ENCODE peak calls at places on chromosomes 13 and 19, in ten cellular contexts. J is H54, I is cardiac muscle cell, X is left ventricle myocardium superior, C is renal cortical epithelial cell, A is GM18507, E is AG20443, H is psoas muscle, B is NCI-H1930, Z is T-cell. N is an unnamed sample.

GRCh38 chr13:49046002-49046401 is 70.3 kb downstream of the FNDC3A start:
- DNase-seq in J (no peak), C (no peak), I (no peak), X (no peak), E (no peak), B (no peak), A (no peak), H (no peak), Z (no peak), N (no peak)

GRCh38 chr13:94679614-94680013 is 32.7 kb downstream of the SOX21 start:
- DNase-seq in H (no peak), I (no peak), Z (no peak), J (no peak), A (no peak), B (no peak), X (no peak), C (no peak), E (no peak), N (no peak)

GRCh38 chr19:55703790-55704215 is 28.8 kb downstream of the EPN1 start:
- DNase-seq in X (peak), I (no peak), J (peak), B (no peak), C (no peak), A (no peak), Z (peak), H (no peak), E (peak), N (peak)

GRCh38 chr13:46160474-46161066 is 21.4 kb downstream of the LCP1 start:
- DNase-seq in J (peak), Z (no peak), I (peak), H (no peak), E (peak), A (no peak), X (no peak), B (no peak), C (peak), N (no peak)

GRCh38 chr13:48066310-48066989 is 28.5 kb downstream of the MED4 start:
- DNase-seq in B (no peak), A (no peak), X (no peak), Z (no peak), I (no peak), J (no peak), H (no peak), C (no peak), E (no peak), N (no peak)

GRCh38 chr13:21557995-21558394 is 46.0 kb downstream of the MICU2 start:
- DNase-seq in E (peak), A (no peak), B (no peak), H (no peak), C (no peak), J (no peak), I (peak), X (no peak), Z (no peak), N (no peak)

GRCh38 chr13:85969331-85969730 is 170.1 kb upstream of the SLITRK6 start:
- DNase-seq in H (no peak), A (no peak), E (no peak), I (no peak), Z (no peak), J (no peak), C (no peak), B (no peak), X (no peak), N (no peak)

GRCh38 chr13:30739646-30740642 is 4.6 kb downstream of the ALOX5AP start:
- DNase-seq in B (no peak), E (peak), Z (peak), X (no peak), C (peak), I (no peak), A (peak), H (no peak), J (peak), N (no peak)

GRCh38 chr13:71865858-71866172 is 1.2 kb downstream of the DACH1 start:
- DNase-seq in I (no peak), H (no peak), J (no peak), A (no peak), Z (no peak), B (no peak), C (no peak), E (peak), X (no peak), N (peak)

GRCh38 chr19:31562916-31563626 is 213.8 kb upstream of the TSHZ3 start:
- DNase-seq in E (no peak), I (no peak), X (no peak), B (no peak), H (no peak), C (no peak), J (no peak), Z (no peak), A (no peak), N (no peak)

GRCh38 chr19:3203754-3204645 is 18.3 kb downstream of the NCLN start:
- DNase-seq in X (no peak), E (no peak), Z (no peak), J (no peak), C (no peak), H (no peak), B (no peak), I (no peak), A (no peak), N (no peak)

GRCh38 chr19:47190167-47190727 is 40.8 kb downstream of the BBC3 start:
- DNase-seq in X (peak), E (peak), A (no peak), J (peak), C (peak), Z (peak), B (no peak), I (peak), H (peak), N (peak)

GRCh38 chr19:39941151-39941550 is 6.7 kb upstream of the FCGBP start:
- DNase-seq in J (no peak), C (no peak), H (no peak), A (no peak), I (no peak), E (no peak), Z (peak), X (no peak), B (no peak), N (no peak)

GRCh38 chr13:43473437-43473836 is 313.3 kb downstream of the ENOX1 start:
- DNase-seq in J (no peak), H (no peak), C (no peak), E (no peak), I (peak), A (no peak), B (no peak), Z (no peak), X (no peak), N (no peak)

GRCh38 chr19:18086590-18087138 is at the start of gene IL12RB1:
- DNase-seq in Z (peak), E (peak), C (no peak), J (no peak), B (no peak), X (no peak), A (peak), H (no peak), I (no peak), N (no peak)

GRCh38 chr13:102017248-102017647 is 384.6 kb downstream of the FGF14 start:
- DNase-seq in Z (no peak), B (no peak), J (no peak), I (no peak), X (no peak), A (no peak), E (no peak), C (no peak), H (no peak), N (no peak)

GRCh38 chr13:101127741-101128353 is 288.5 kb downstream of the NALCN start:
- DNase-seq in X (no peak), B (peak), Z (no peak), H (no peak), A (peak), C (peak), I (peak), E (peak), J (peak), N (no peak)

GRCh38 chr19:57267294-57267693 is 13.0 kb upstream of the ZNF460 start:
- DNase-seq in E (no peak), B (no peak), A (no peak), J (no peak), I (no peak), Z (no peak), C (peak), X (no peak), H (no peak), N (no peak)

GRCh38 chr19:1016647-1017114 is 4.2 kb downstream of the TMEM259 start:
- DNase-seq in A (no peak), C (peak), Z (no peak), J (peak), E (peak), X (no peak), B (no peak), I (no peak), H (no peak), N (no peak)

GRCh38 chr13:48233886-48234488 is 981 bp downstream of the ITM2B start:
- DNase-seq in Z (no peak), I (no peak), H (no peak), B (no peak), J (no peak), E (no peak), C (peak), A (no peak), X (no peak), N (no peak)

GRCh38 chr13:50613356-50613831 is 230.1 kb downstream of the DLEU7 start:
- DNase-seq in Z (no peak), A (no peak), H (no peak), E (peak), C (no peak), I (no peak), X (no peak), J (no peak), B (no peak), N (no peak)

GRCh38 chr13:23427342-23428182 is 5.9 kb downstream of the SACS start:
- DNase-seq in I (no peak), B (no peak), X (no peak), Z (no peak), A (no peak), C (peak), E (peak), H (no peak), J (peak), N (peak)

GRCh38 chr13:98783856-98784478 is 31.5 kb upstream of the SLC15A1 start:
- DNase-seq in A (no peak), Z (no peak), X (no peak), B (no peak), J (no peak), C (no peak), I (no peak), H (no peak), E (no peak), N (no peak)

GRCh38 chr13:93249259-93249917 is 22.8 kb downstream of the GPC6 start:
- DNase-seq in H (no peak), J (peak), Z (no peak), I (no peak), B (no peak), X (no peak), E (peak), C (peak), A (no peak), N (no peak)

GRCh38 chr19:51652266-51652665 is 5.6 kb upstream of the SIGLEC14 start:
- DNase-seq in X (no peak), H (no peak), I (no peak), Z (no peak), J (no peak), B (no peak), A (no peak), E (no peak), C (no peak), N (no peak)

GRCh38 chr13:23620613-23621315 is 50.6 kb downstream of the TNFRSF19 start:
- DNase-seq in X (peak), I (no peak), C (no peak), B (no peak), E (no peak), H (no peak), Z (no peak), J (no peak), A (no peak), N (no peak)

GRCh38 chr13:99214232-99214631 is 13.6 kb downstream of the UBAC2 start:
- DNase-seq in B (no peak), A (no peak), E (no peak), C (no peak), Z (peak), J (no peak), I (no peak), H (no peak), X (no peak), N (no peak)

GRCh38 chr13:44842158-44842557 is 147.1 kb downstream of the NUFIP1 start:
- DNase-seq in E (no peak), A (no peak), J (no peak), I (no peak), X (no peak), Z (no peak), H (no peak), B (no peak), C (peak), N (no peak)

GRCh38 chr19:40360020-40360686 is 11.7 kb downstream of the PLD3 start:
- DNase-seq in B (no peak), E (no peak), H (no peak), C (no peak), X (no peak), J (no peak), Z (no peak), I (no peak), A (no peak), N (no peak)

GRCh38 chr13:28494861-28495585 is at the start of gene FLT1:
- DNase-seq in B (no peak), H (peak), Z (peak), X (peak), J (no peak), A (no peak), I (peak), E (peak), C (no peak), N (peak)

GRCh38 chr13:79749556-79749955 is 268.6 kb downstream of the NDFIP2 start:
- DNase-seq in I (no peak), A (no peak), B (no peak), Z (no peak), E (no peak), H (no peak), J (no peak), C (peak), X (no peak), N (no peak)

GRCh38 chr19:45508931-45509691 is 1.8 kb downstream of the VASP start:
- DNase-seq in H (peak), J (peak), Z (no peak), A (peak), C (peak), I (peak), E (peak), X (peak), B (no peak), N (peak)

GRCh38 chr19:19463348-19464117 is 51.8 kb downstream of the TSSK6 start:
- DNase-seq in H (peak), X (peak), C (peak), Z (no peak), A (no peak), B (no peak), I (no peak), E (peak), J (no peak), N (no peak)

GRCh38 chr13:99227909-99228688 is 27.4 kb downstream of the UBAC2 start:
- DNase-seq in Z (no peak), I (no peak), B (no peak), X (no peak), E (no peak), J (no peak), H (peak), C (peak), A (no peak), N (no peak)

GRCh38 chr19:32498641-32499200 is 82.3 kb upstream of the PDCD5 start:
- DNase-seq in H (no peak), Z (no peak), C (no peak), I (no peak), X (no peak), E (no peak), J (no peak), B (no peak), A (no peak), N (no peak)